ENCODE peak calls at places on chromosomes 13 and 19, in four cellular contexts. Q is A549, D is upper lobe of right lung, K is ascending aorta. R is an unnamed sample.

GRCh38 chr13:61727714-61728275 is 312.1 kb upstream of the PCDH20 start:
- DNase-seq in Q (no peak), D (no peak), K (no peak), R (no peak)

GRCh38 chr19:29769997-29770396 is 41.8 kb upstream of the CCNE1 start:
- DNase-seq in Q (no peak), D (no peak), K (no peak), R (no peak)

GRCh38 chr13:89486721-89487120 is 1815.5 kb downstream of the SLITRK5 start:
- DNase-seq in Q (no peak), D (no peak), K (no peak), R (no peak)

GRCh38 chr13:41601718-41602445 is 144.5 kb downstream of the RGCC start:
- DNase-seq in Q (no peak), D (no peak), K (no peak), R (no peak)

GRCh38 chr13:37701972-37702371 is 103.4 kb upstream of the POSTN start:
- DNase-seq in Q (peak; percentile 29), D (no peak), K (no peak), R (no peak)

GRCh38 chr13:76934671-76935070 is 13.6 kb upstream of the ACOD1 start:
- DNase-seq in Q (no peak), D (no peak), K (no peak), R (no peak)

GRCh38 chr13:28680541-28680940 is 21.6 kb downstream of the POMP start:
- DNase-seq in Q (no peak), D (no peak), K (no peak), R (no peak)

GRCh38 chr13:79662882-79663281 is 181.9 kb downstream of the NDFIP2 start:
- DNase-seq in Q (peak; percentile 12), D (no peak), K (no peak), R (no peak)

GRCh38 chr19:42290523-42291436 is 11.2 kb upstream of the PRR19 start:
- DNase-seq in Q (peak; percentile 79), D (no peak), K (no peak), R (peak; percentile 37)

GRCh38 chr13:26957163-26957562 is 196.6 kb upstream of the GPR12 start:
- DNase-seq in Q (no peak), D (no peak), K (no peak), R (no peak)

GRCh38 chr19:19578241-19578640 is 40.2 kb downstream of the CILP2 start:
- DNase-seq in Q (no peak), D (no peak), K (no peak), R (no peak)

GRCh38 chr13:95256086-95256485 is 45.2 kb downstream of the ABCC4 start:
- DNase-seq in Q (peak; percentile 87), D (no peak), K (no peak), R (no peak)

GRCh38 chr13:24307211-24308067 is 1.9 kb upstream of the C1QTNF9 start:
- DNase-seq in Q (peak; percentile 8), D (peak; percentile 81), K (no peak), R (no peak)

GRCh38 chr19:15439821-15440641 is 9.7 kb downstream of the WIZ start:
- DNase-seq in Q (no peak), D (no peak), K (no peak), R (no peak)

GRCh38 chr19:1656988-1657536 is 4.6 kb upstream of the TCF3 start:
- DNase-seq in Q (no peak), D (no peak), K (no peak), R (no peak)

GRCh38 chr13:98571955-98572662 is 4.8 kb downstream of the STK24 start:
- DNase-seq in Q (no peak), D (no peak), K (no peak), R (peak; percentile 22)

GRCh38 chr13:108835082-108835481 is 205.7 kb downstream of the MYO16 start:
- DNase-seq in Q (no peak), D (no peak), K (no peak), R (no peak)

GRCh38 chr13:36847541-36848045 is 28.6 kb downstream of the RFXAP start:
- DNase-seq in Q (no peak), D (no peak), K (no peak), R (no peak)

GRCh38 chr19:50414850-50415660 is 3.7 kb upstream of the SPIB start:
- DNase-seq in Q (peak; percentile 86), D (peak; percentile 92), K (no peak), R (peak; percentile 79)

GRCh38 chr13:86892330-86892729 is 778.8 kb upstream of the SLITRK5 start:
- DNase-seq in Q (no peak), D (no peak), K (no peak), R (no peak)

GRCh38 chr19:35436477-35437141 is 11.4 kb upstream of the FFAR2 start:
- DNase-seq in Q (peak; percentile 55), D (no peak), K (no peak), R (no peak)

GRCh38 chr19:30133803-30134202 is 191.8 kb downstream of the URI1 start:
- DNase-seq in Q (no peak), D (no peak), K (no peak), R (no peak)

GRCh38 chr13:50322006-50322405 is 306.8 kb downstream of the KCNRG start:
- DNase-seq in Q (no peak), D (no peak), K (no peak), R (no peak)

GRCh38 chr13:50319603-50320296 is 304.5 kb downstream of the KCNRG start:
- DNase-seq in Q (peak; percentile 51), D (no peak), K (no peak), R (no peak)

GRCh38 chr13:50323440-50324070 is 308.3 kb downstream of the KCNRG start:
- DNase-seq in Q (no peak), D (no peak), K (no peak), R (no peak)

GRCh38 chr13:50318887-50319286 is 303.6 kb downstream of the KCNRG start:
- DNase-seq in Q (peak; percentile 2), D (no peak), K (no peak), R (no peak)

GRCh38 chr13:50320297-50320862 is 305.1 kb downstream of the KCNRG start:
- DNase-seq in Q (peak; percentile 53), D (no peak), K (no peak), R (no peak)
- H3K27ac ChIP-seq in Q (peak overlapping the region; percentile 70), D (no peak overlapping the region), K (no peak overlapping the region), R (no peak overlapping the region)

GRCh38 chr19:37114001-37114400 is 35.8 kb downstream of the ZNF420 start:
- DNase-seq in Q (no peak), D (no peak), K (no peak), R (no peak)
- H3K9me3 ChIP-seq in Q (peaks cover 75% of the 10 kb centered on the region), D (peaks cover 69% of the 10 kb centered on the region), K (peaks cover 89% of the 10 kb centered on the region), R (peaks cover 68% of the 10 kb centered on the region)

GRCh38 chr13:44397766-44398223 is 24.2 kb downstream of the SERP2 start:
- DNase-seq in Q (no peak), D (no peak), K (no peak), R (no peak)
- H3K27ac ChIP-seq in Q (no peak overlapping the region), D (peak overlapping the region; percentile 55), K (no peak overlapping the region), R (no peak overlapping the region)

GRCh38 chr19:58428617-58429016 is 11.3 kb downstream of the ZNF132 start:
- DNase-seq in Q (no peak), D (no peak), K (no peak), R (no peak)

GRCh38 chr19:58434217-58434616 is 5.7 kb downstream of the ZNF132 start:
- DNase-seq in Q (peak; percentile 31), D (no peak), K (no peak), R (no peak)

DNA sequence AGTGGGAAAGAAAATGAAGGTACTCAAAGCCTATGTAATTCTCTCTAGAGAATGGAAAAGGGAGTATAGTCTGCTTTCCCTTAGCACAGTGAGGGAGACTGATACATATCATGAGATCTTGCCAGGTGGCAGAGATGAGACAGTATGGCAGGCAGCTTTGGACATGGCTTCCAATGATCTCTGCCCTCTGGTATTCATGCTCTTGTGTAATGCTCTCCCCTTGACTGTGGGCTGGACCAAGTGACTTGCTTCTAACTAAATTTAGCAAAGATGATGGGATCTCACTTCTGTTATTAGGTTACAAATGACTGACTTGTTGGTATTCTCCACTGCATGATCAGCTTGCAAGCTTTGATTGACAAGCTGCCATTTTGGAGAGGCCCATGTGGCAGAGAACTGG is 10.2 kb downstream of the ZNF132 start:
- DNase-seq in Q (no peak), D (no peak), K (no peak), R (no peak)
- H3K9me3 ChIP-seq in Q (peaks cover 70% of the 10 kb centered on the region), D (peaks cover 58% of the 10 kb centered on the region), K (peaks cover 93% of the 10 kb centered on the region), R (peaks cover 68% of the 10 kb centered on the region)

GRCh38 chr13:29993196-29993595 is 142.8 kb upstream of the UBL3 start:
- DNase-seq in Q (no peak), D (no peak), K (no peak), R (no peak)
- H3K27ac ChIP-seq in Q (no peak overlapping the region), D (no peak overlapping the region), K (no peak overlapping the region), R (no peak overlapping the region)

DNA sequence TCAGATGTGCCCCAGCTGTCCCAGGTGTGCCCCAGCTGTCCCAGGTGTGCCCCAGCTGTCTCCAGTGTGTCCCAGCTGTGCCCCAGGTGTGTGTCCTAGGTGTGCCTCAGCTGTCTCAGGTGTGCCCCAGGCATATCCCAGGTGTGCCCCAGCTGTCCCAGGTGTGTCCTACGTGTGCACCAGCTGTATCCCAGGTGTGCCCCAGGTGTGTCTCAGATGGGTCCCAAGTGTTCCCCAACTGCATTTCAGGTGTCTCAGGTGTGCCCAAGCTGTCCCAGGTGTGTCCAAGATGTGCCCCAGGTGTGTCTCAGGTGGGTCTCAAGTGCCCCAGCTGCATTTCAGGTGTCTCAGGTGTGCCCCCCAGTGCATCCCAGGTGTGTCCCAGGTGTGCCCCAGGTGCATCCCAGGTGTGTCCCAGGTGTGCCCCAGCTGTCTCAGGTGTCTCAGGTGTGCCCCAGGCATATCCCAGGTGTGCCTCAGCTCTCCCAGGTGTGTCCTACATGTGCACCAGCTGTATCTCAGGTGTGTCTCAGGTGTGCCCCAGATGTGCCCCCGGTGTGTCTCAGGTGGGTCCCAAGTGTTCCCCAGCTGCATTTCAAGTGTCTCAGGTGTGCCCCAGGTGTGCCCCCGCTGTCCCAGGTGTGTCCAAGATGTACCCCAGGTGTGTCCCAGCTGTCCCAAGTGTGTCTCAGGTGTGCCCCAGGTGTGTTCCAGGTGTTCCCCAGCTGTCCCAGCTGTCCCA is 1.3 kb upstream of the GRK1 start:
- DNase-seq in Q (no peak), D (peak; percentile 38), K (no peak), R (no peak)
- H3K9me3 ChIP-seq in Q (peaks cover 8% of the 10 kb centered on the region), D (no peaks in the 10 kb centered on the region), K (no peaks in the 10 kb centered on the region), R (peaks cover 5% of the 10 kb centered on the region)